ENCODE peak calls at places on chromosomes 2 and 18, in seven cellular contexts. W is OCI-LY7, M is thyroid gland, K is body of pancreas, D is lung, Y is stomach, R is lower lobe of right lung. U is an unnamed sample. For H3K4me1 and H3K9me3, the result is how much of the 10 kb centered on the place peaks cover.

GRCh38 chr2:232183279-232183678 is 195.3 kb upstream of the ALPP start:
- DNase-seq in K (no peak), Y (no peak), R (no peak), D (no peak), M (no peak), W (no peak), U (no peak)

GRCh38 chr18:63878343-63878742 is 9.2 kb upstream of the SERPINB2 start:
- DNase-seq in Y (no peak), D (no peak), W (no peak), K (no peak), M (no peak), R (no peak), U (no peak)

GRCh38 chr18:12421732-12422131 is 14.0 kb downstream of the PRELID3A start:
- DNase-seq in M (no peak), W (peak), Y (no peak), K (no peak), D (no peak), R (no peak), U (no peak)

GRCh38 chr2:222024934-222025890 is 273.6 kb downstream of the PAX3 start:
- DNase-seq in M (no peak), R (no peak), K (no peak), Y (no peak), W (peak), D (no peak), U (no peak)

GRCh38 chr2:50987914-50988313 is 44.0 kb downstream of the NRXN1 start:
- DNase-seq in W (no peak), K (no peak), M (no peak), R (no peak), Y (no peak), D (no peak), U (no peak)

GRCh38 chr2:170817247-170817998 is 736 bp downstream of the GAD1 start:
- DNase-seq in W (no peak), Y (no peak), M (no peak), R (no peak), D (no peak), K (no peak), U (no peak)

GRCh38 chr2:99552529-99552928 is 62.7 kb upstream of the REV1 start:
- DNase-seq in D (no peak), R (no peak), W (no peak), Y (peak), K (peak), M (peak), U (no peak)

GRCh38 chr2:240900141-240900860 is 4.3 kb upstream of the MAB21L4 start:
- DNase-seq in K (no peak), Y (no peak), M (no peak), W (no peak), R (peak), D (no peak), U (no peak)

GRCh38 chr18:46337206-46337710 is 233.1 kb downstream of the HAUS1 start:
- DNase-seq in R (no peak), Y (no peak), K (no peak), M (no peak), D (no peak), W (no peak), U (no peak)

GRCh38 chr18:11042247-11042646 is 107.1 kb downstream of the PIEZO2 start:
- DNase-seq in Y (no peak), D (peak), W (no peak), K (no peak), R (no peak), M (no peak), U (no peak)

GRCh38 chr2:232890896-232891601 is 21.0 kb downstream of the SNORC start:
- DNase-seq in D (peak), Y (peak), K (peak), W (no peak), M (peak), R (peak), U (no peak)

GRCh38 chr2:39851691-39852110 is 72.6 kb upstream of the THUMPD2 start:
- DNase-seq in Y (no peak), R (no peak), M (no peak), K (no peak), W (peak), D (no peak), U (no peak)

GRCh38 chr2:232647261-232647660 is 13.9 kb downstream of the EFHD1 start:
- DNase-seq in M (no peak), K (no peak), W (no peak), D (no peak), R (no peak), Y (no peak), U (no peak)

GRCh38 chr2:69154031-69154430 is 141.1 kb downstream of the ANTXR1 start:
- DNase-seq in Y (no peak), D (no peak), W (no peak), K (no peak), R (no peak), M (no peak), U (no peak)

GRCh38 chr2:381181-381580 is 93.3 kb upstream of the ALKAL2 start:
- DNase-seq in Y (no peak), K (no peak), R (no peak), M (no peak), W (no peak), D (peak), U (peak)

GRCh38 chr2:381919-382833 is 94.3 kb upstream of the ALKAL2 start:
- DNase-seq in K (no peak), M (no peak), R (no peak), D (peak), W (no peak), Y (no peak), U (peak)

GRCh38 chr2:383888-384287 is 96.0 kb upstream of the ALKAL2 start:
- DNase-seq in R (no peak), K (no peak), D (peak), W (no peak), Y (no peak), M (no peak), U (peak)

GRCh38 chr2:385061-385460 is 97.2 kb upstream of the ALKAL2 start:
- DNase-seq in K (no peak), M (peak), W (no peak), R (no peak), Y (no peak), D (peak), U (peak)

GRCh38 chr2:383173-383572 is 95.3 kb upstream of the ALKAL2 start:
- DNase-seq in W (no peak), K (peak), D (peak), R (no peak), M (no peak), Y (no peak), U (peak)
- TF ChIP-seq CTCF in W (no peak), K (peak), D (no peak), R (no peak), M (no peak), Y (no peak), U (no peak)

GRCh38 chr2:25258814-25259743 is 82.6 kb downstream of the DNMT3A start:
- DNase-seq in R (no peak), Y (no peak), W (no peak), K (no peak), M (no peak), D (no peak), U (no peak)

GRCh38 chr2:25265802-25266201 is 75.9 kb downstream of the DNMT3A start:
- DNase-seq in R (no peak), Y (no peak), W (no peak), M (peak), D (no peak), K (no peak), U (no peak)

GRCh38 chr2:25259744-25260124 is 82.0 kb downstream of the DNMT3A start:
- DNase-seq in R (no peak), W (no peak), Y (no peak), D (no peak), M (no peak), K (no peak), U (no peak)

GRCh38 chr2:25265022-25265421 is 76.7 kb downstream of the DNMT3A start:
- DNase-seq in R (no peak), M (no peak), K (no peak), D (no peak), Y (no peak), W (no peak), U (no peak)

GRCh38 chr2:25262288-25262687 is 79.4 kb downstream of the DNMT3A start:
- DNase-seq in R (no peak), K (no peak), M (no peak), D (no peak), Y (no peak), W (no peak), U (no peak)
- H3K4me1 ChIP-seq in R (under half), K (under half), M (under half), D (under half), Y (under half), W (under half), U (under half)

DNA sequence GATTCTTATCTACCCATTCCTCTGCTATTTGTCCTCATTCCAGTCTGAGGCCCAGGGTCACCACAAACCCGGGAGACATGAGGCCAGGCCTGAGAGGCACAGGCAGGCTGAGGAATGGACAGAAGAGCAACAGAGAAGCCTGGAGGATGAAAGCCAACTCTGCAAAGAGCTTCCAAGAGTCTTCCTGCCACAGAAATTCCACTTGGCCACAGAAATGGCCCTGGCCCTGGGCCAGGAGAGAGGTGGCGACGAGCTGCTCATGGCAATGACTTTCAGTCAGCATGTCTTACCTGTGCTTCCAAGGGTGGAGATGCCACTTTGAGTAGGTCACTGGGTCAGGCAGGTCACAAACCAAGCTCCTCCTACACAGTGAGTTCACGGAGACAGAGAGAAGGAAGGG is 155.3 kb upstream of the PKDCC start:
- DNase-seq in Y (no peak), R (no peak), D (no peak), K (no peak), M (no peak), W (no peak), U (no peak)
- H3K9me3 ChIP-seq in Y (under half), R (under half), D (under half), K (under half), M (under half), W (under half), U (under half)

GRCh38 chr2:176956791-176957190 is 255.8 kb upstream of the HNRNPA3 start:
- DNase-seq in W (no peak), K (no peak), M (no peak), R (no peak), D (no peak), Y (no peak), U (no peak)

GRCh38 chr2:176959614-176960013 is 253.0 kb upstream of the HNRNPA3 start:
- DNase-seq in M (no peak), R (no peak), D (no peak), K (no peak), Y (no peak), W (no peak), U (no peak)

GRCh38 chr2:176960736-176961135 is 251.9 kb upstream of the HNRNPA3 start:
- DNase-seq in M (no peak), D (no peak), K (no peak), W (no peak), Y (no peak), R (no peak), U (no peak)

GRCh38 chr2:176963888-176964287 is 248.7 kb upstream of the HNRNPA3 start:
- DNase-seq in K (no peak), R (no peak), W (no peak), D (no peak), M (no peak), Y (no peak), U (no peak)

DNA sequence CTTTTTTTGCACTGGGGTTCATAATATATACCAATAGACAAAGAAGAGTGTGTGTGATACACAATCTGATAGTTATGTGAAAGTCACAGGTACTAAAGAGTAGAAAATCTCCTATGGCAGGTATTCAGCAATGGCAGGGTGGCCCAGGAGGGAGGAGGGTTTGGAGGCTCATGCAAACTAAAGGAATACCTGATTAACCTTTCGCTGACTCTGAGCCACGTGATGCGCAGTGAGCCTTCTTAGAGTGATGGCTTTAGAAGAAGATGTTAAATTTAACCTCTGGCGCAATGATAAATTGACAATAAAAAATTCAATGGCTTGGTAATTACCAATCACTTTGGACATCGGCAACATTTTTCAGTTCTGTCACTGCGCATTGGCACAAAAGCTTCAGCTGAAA is 250.8 kb upstream of the HNRNPA3 start:
- DNase-seq in M (no peak), W (no peak), D (no peak), K (no peak), Y (no peak), R (no peak), U (no peak)
- TF ChIP-seq CTCF in M (no peak), W (no peak), D (no peak), K (no peak), Y (no peak), R (no peak), U (no peak)

GRCh38 chr2:26081601-26082000 is 47.7 kb downstream of the RAB10 start:
- DNase-seq in W (no peak), Y (no peak), R (no peak), K (no peak), D (no peak), M (no peak), U (no peak)
- H3K4me1 ChIP-seq in W (under half), Y (under half), R (under half), K (under half), D (under half), M (under half), U (under half)

GRCh38 chr18:61651880-61652268 is 240.9 kb downstream of the RNF152 start:
- DNase-seq in D (no peak), Y (peak), W (no peak), M (no peak), K (no peak), R (no peak), U (no peak)

GRCh38 chr18:61653823-61654551 is 238.8 kb downstream of the RNF152 start:
- DNase-seq in K (no peak), W (no peak), Y (no peak), D (no peak), M (no peak), R (no peak), U (no peak)

GRCh38 chr18:61658431-61658830 is 234.4 kb downstream of the RNF152 start:
- DNase-seq in M (no peak), K (no peak), Y (no peak), D (no peak), W (no peak), R (no peak), U (no peak)

GRCh38 chr18:61657066-61657732 is 235.6 kb downstream of the RNF152 start:
- DNase-seq in Y (no peak), M (no peak), D (no peak), W (no peak), R (no peak), K (no peak), U (no peak)

GRCh38 chr18:61655630-61656029 is 237.2 kb downstream of the RNF152 start:
- DNase-seq in R (no peak), K (no peak), M (no peak), W (no peak), Y (no peak), D (no peak), U (no peak)
- H3K9me3 ChIP-seq in R (under half), K (under half), M (under half), W (under half), Y (under half), D (under half), U (under half)

GRCh38 chr2:216055661-216056060 is 25.9 kb downstream of the PECR start:
- DNase-seq in K (no peak), R (no peak), M (no peak), Y (no peak), W (no peak), D (no peak), U (no peak)

GRCh38 chr2:216064014-216064630 is 17.5 kb downstream of the PECR start:
- DNase-seq in R (no peak), M (no peak), K (no peak), Y (no peak), D (no peak), W (no peak), U (no peak)

GRCh38 chr2:216057688-216058193 is 23.9 kb downstream of the PECR start:
- DNase-seq in M (peak), R (peak), Y (peak), K (peak), W (peak), D (peak), U (no peak)

GRCh38 chr2:216056739-216057138 is 24.9 kb downstream of the PECR start:
- DNase-seq in Y (no peak), K (no peak), R (no peak), D (no peak), M (no peak), W (no peak), U (no peak)

DNA sequence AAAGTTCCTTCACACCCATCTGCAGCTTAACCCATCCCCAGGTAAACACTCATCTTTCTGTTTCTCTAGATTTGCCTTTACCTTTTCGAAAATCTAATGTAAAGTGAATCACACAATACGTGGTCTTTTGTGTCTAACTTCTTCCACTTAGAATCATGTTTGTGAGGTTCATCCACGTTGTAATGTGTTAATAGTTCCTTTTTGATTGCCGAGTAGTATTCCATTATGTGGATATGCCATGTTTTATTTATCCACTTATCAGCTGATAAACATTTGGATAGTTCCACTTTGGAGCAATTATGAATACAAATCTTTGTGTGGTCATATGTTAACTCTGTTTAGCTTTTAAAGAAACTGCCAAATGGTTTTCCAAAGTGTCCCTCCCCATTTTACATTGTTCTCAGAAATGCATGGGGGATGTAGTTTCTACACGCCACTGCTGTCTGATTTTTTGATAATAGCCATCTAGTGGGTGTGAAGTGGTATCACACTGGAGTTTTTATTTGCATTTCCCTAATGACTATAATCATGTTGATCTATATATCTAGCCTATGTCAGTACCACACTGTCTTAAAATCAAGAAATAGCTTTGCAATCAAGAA is 22.3 kb downstream of the PECR start:
- DNase-seq in M (no peak), K (no peak), D (no peak), Y (no peak), W (peak), R (no peak), U (no peak)
- TF ChIP-seq CTCF in M (no peak), K (no peak), D (no peak), Y (no peak), W (peak), R (peak), U (no peak)

GRCh38 chr18:8433323-8433722 is 175.9 kb upstream of the RAB12 start:
- DNase-seq in D (no peak), W (no peak), R (no peak), M (no peak), K (no peak), Y (no peak), U (no peak)
- H3K4me1 ChIP-seq in D (under half), W (under half), R (under half), M (under half), K (under half), Y (under half), U (under half)

GRCh38 chr2:102549027-102549426 is 70.3 kb upstream of the SLC9A2 start:
- DNase-seq in W (peak), D (no peak), R (no peak), M (no peak), K (no peak), Y (no peak), U (no peak)

GRCh38 chr2:102547462-102547861 is 71.9 kb upstream of the SLC9A2 start:
- DNase-seq in D (no peak), M (no peak), K (no peak), W (no peak), Y (no peak), R (no peak), U (no peak)
- H3K9me3 ChIP-seq in D (under half), M (under half), K (under half), W (under half), Y (under half), R (under half), U (under half)